ENCODE peak calls at places on chromosome 13, in eight cellular contexts. K is WTC11; S is activated CD8-positive, alpha-beta T cell treated with anti-CD3 and anti-CD28 coated beads for 36 hours; P is GM10248; F is GM06990; L is choroid plexus epithelial cell; C is progenitor cell of endocrine pancreas; A is heart left ventricle. V is an unnamed sample.

GRCh38 chr13:75331792-75332349 is 150.1 kb downstream of the TBC1D4 start:
- DNase-seq in K (no peak), S (no peak), P (no peak), F (no peak), L (no peak), C (no peak), A (no peak), V (no peak)

GRCh38 chr13:102863590-102863989 is 17.8 kb downstream of the ERCC5 start:
- DNase-seq in K (no peak), S (no peak), P (no peak), F (no peak), L (no peak), C (no peak), A (peak), V (no peak)

GRCh38 chr13:72643339-72643989 is 84.0 kb downstream of the MZT1 start:
- DNase-seq in K (peak), S (peak), P (peak), F (no peak), L (peak), C (no peak), A (peak), V (peak)

GRCh38 chr13:77865588-77865987 is 53.0 kb downstream of the EDNRB start:
- DNase-seq in K (no peak), S (no peak), P (no peak), F (no peak), L (no peak), C (no peak), A (no peak), V (no peak)

GRCh38 chr13:114286808-114287207 is 5.4 kb downstream of the UPF3A start:
- DNase-seq in K (no peak), S (no peak), P (no peak), F (no peak), L (peak), C (no peak), A (no peak), V (no peak)

GRCh38 chr13:31042501-31043165 is 110.2 kb downstream of the TEX26 start:
- DNase-seq in K (no peak), S (peak), P (no peak), F (no peak), L (no peak), C (no peak), A (no peak), V (no peak)

GRCh38 chr13:48201044-48201443 is 32.0 kb upstream of the ITM2B start:
- DNase-seq in K (no peak), S (no peak), P (no peak), F (no peak), L (no peak), C (no peak), A (no peak), V (no peak)

GRCh38 chr13:19845758-19846157 is 17.7 kb downstream of the ZMYM5 start:
- DNase-seq in K (no peak), S (peak), P (no peak), F (no peak), L (peak), C (no peak), A (no peak), V (no peak)

GRCh38 chr13:43003010-43003409 is 11.0 kb upstream of the EPSTI1 start:
- DNase-seq in K (no peak), S (no peak), P (no peak), F (no peak), L (no peak), C (no peak), A (no peak), V (no peak)

GRCh38 chr13:95153647-95154405 is 147.4 kb downstream of the ABCC4 start:
- DNase-seq in K (no peak), S (no peak), P (no peak), F (no peak), L (peak), C (no peak), A (no peak), V (no peak)

GRCh38 chr13:34842466-34842865 is 99.6 kb upstream of the NBEA start:
- DNase-seq in K (no peak), S (no peak), P (no peak), F (peak), L (no peak), C (no peak), A (no peak), V (no peak)

GRCh38 chr13:75902166-75903104 is 266.3 kb downstream of the LMO7 start:
- DNase-seq in K (no peak), S (no peak), P (no peak), F (no peak), L (no peak), C (no peak), A (no peak), V (no peak)

GRCh38 chr13:114112826-114113322 is 19.5 kb downstream of the RASA3 start:
- DNase-seq in K (peak), S (no peak), P (no peak), F (no peak), L (no peak), C (no peak), A (no peak), V (no peak)

GRCh38 chr13:60583196-60583908 is 186.3 kb downstream of the TDRD3 start:
- DNase-seq in K (peak), S (no peak), P (no peak), F (no peak), L (peak), C (no peak), A (no peak), V (no peak)

GRCh38 chr13:49436890-49437289 is 7.0 kb downstream of the CAB39L start:
- DNase-seq in K (no peak), S (no peak), P (no peak), F (no peak), L (peak), C (no peak), A (peak), V (no peak)

GRCh38 chr13:20945952-20946383 is 43.4 kb upstream of the XPO4 start:
- DNase-seq in K (peak), S (peak), P (no peak), F (peak), L (peak), C (no peak), A (peak), V (peak)

GRCh38 chr13:30306762-30307193 is 573 bp downstream of the KATNAL1 start:
- DNase-seq in K (peak), S (peak), P (peak), F (peak), L (peak), C (peak), A (peak), V (peak)

GRCh38 chr13:112972867-112973576 is 4.0 kb downstream of the MCF2L start:
- DNase-seq in K (no peak), S (no peak), P (no peak), F (no peak), L (no peak), C (no peak), A (peak), V (no peak)

GRCh38 chr13:113784645-113785024 is 25.6 kb downstream of the TMEM255B start:
- DNase-seq in K (no peak), S (no peak), P (no peak), F (no peak), L (no peak), C (no peak), A (no peak), V (no peak)

GRCh38 chr13:98517576-98518310 is 59.2 kb downstream of the STK24 start:
- DNase-seq in K (no peak), S (peak), P (no peak), F (no peak), L (no peak), C (no peak), A (no peak), V (no peak)

DNA sequence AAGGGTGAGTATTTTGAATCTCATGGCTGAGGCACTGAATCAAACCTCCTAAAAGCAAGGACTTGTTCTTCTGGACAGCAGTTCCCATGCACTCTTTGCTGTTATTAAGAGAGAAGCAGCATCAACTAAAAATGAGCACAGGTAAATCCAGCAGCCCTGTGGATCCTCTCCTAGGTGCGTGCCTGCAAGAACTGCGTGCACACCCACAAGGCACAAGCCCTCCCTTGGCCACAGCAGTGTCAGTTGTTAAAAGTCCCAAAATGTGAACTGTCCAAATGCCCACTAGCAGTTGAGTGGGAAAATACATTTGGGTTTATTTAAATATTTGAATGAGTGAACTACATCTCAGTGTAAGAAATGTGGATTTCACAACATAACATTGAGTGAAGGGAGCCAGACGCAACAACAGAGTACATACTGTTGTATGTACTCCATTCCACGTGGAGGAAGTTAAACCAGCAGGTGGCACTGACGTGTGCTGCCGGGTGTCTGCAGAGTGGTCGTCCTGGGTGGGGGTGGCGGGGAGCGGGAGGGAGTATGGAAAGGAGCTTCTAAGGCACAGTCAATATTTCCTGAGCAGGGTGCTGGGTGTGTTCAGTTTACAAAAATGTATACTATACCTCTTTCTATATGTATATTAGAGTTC is 266.4 kb downstream of the NALCN start:
- DNase-seq in K (peak), S (peak), P (no peak), F (no peak), L (peak), C (no peak), A (no peak), V (peak)
- TF ChIP-seq CTCF in K (no peak), S (no peak), P (no peak), F (peak), L (peak), C (peak), A (no peak), V (peak)

GRCh38 chr13:40666905-40667621 is 622 bp upstream of the FOXO1 start:
- DNase-seq in K (peak), S (peak), P (peak), F (no peak), L (no peak), C (peak), A (peak), V (peak)

GRCh38 chr13:40666058-40666904 is at the start of gene FOXO1:
- DNase-seq in K (peak), S (peak), P (peak), F (peak), L (peak), C (peak), A (peak), V (peak)

GRCh38 chr13:40664100-40665060 is 2.1 kb downstream of the FOXO1 start:
- DNase-seq in K (peak), S (peak), P (peak), F (peak), L (peak), C (peak), A (peak), V (peak)

GRCh38 chr13:40665754-40666057 is 735 bp downstream of the FOXO1 start:
- DNase-seq in K (peak), S (peak), P (peak), F (peak), L (peak), C (no peak), A (no peak), V (peak)

DNA sequence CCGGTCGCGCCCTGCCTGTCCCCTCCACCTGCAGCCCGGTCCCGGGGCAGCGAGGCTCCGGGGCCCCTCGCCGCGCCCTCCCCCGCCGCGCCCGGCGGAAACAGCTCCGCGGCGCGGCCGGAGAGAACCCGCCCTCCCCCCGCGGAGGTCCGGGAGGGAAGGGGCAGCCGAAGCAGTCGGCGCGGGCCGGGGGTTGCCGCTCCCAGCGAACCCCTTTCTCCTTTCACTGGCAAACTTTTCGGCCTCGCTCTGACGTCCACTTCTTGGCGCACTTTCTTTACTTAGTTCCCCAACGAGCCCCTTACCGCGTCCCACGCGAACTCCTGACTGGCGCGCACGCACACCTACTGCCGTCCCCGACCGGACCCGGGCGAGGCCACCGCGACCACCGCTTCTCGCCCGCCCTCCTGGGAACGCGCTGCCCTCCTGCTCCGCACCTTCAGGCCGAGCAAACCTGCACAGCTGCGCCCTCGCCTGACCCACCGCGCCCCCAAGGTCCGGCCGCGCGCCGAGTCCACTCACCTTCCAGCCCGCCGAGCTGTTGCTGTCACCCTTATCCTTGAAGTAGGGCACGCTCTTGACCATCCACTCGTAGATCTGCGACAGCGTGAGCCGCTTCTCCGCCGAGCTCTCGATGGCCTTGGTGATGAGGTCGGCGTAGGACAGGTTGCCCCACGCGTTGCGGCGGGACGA is 1.2 kb downstream of the FOXO1 start:
- DNase-seq in K (peak), S (peak), P (peak), F (peak), L (no peak), C (peak), A (peak), V (peak)
- TF ChIP-seq CTCF in K (no peak), S (no peak), P (peak), F (peak), L (no peak), C (no peak), A (no peak), V (no peak)

DNA sequence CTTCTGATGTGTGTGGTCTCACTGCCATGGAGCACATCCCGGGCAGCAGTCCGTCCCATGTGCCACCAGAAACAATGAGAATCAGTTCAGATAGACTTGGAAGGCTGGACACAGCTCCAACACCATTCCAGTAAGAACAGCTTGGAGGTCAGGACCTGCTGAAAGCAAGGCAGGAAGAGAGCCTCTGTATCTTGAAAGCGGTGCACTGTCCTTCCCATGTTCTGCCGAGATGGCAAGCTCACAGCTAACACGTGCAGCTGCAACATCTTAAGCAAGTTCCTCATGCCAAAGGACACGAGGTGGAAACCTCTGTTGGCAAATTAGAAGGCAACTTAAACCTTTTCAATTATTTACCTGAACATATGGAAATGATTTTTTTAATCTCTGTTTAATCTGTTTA is 175.4 kb downstream of the DLEU7 start:
- DNase-seq in K (no peak), S (no peak), P (no peak), F (no peak), L (no peak), C (no peak), A (no peak), V (no peak)
- TF ChIP-seq CTCF in K (no peak), S (no peak), P (no peak), F (no peak), L (no peak), C (no peak), A (no peak), V (no peak)

DNA sequence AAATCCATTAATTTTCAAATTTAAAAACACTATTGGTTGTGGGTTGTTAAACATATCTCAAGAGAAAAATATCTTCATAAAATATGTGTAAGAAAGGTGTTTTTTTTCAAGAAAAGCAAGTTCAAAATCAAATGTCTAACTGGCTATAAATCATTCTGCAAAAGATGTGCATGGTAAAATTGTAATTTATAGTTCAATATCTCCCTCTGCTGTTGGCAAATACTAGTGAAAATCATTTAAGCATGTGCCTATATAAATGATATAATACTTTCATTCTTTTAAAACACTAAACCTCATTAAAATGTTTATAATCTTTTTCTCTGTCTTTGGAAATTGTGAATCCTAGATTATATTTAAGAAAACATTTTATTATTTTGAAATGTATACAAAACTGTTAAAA is 17.2 kb upstream of the SLITRK6 start:
- DNase-seq in K (no peak), S (no peak), P (no peak), F (no peak), L (peak), C (no peak), A (no peak), V (no peak)
- TF ChIP-seq CTCF in K (no peak), S (no peak), P (no peak), F (no peak), L (peak), C (peak), A (no peak), V (no peak)

GRCh38 chr13:86584301-86584700 is 785.1 kb upstream of the SLITRK6 start:
- DNase-seq in K (no peak), S (no peak), P (no peak), F (no peak), L (no peak), C (no peak), A (no peak), V (no peak)
- TF ChIP-seq CTCF in K (no peak), S (no peak), P (no peak), F (no peak), L (no peak), C (no peak), A (no peak), V (no peak)

GRCh38 chr13:90360785-90361184 is 986.7 kb upstream of the MIR17HG start:
- DNase-seq in K (no peak), S (no peak), P (no peak), F (no peak), L (no peak), C (no peak), A (no peak), V (no peak)

GRCh38 chr13:90362718-90363117 is 984.8 kb upstream of the MIR17HG start:
- DNase-seq in K (no peak), S (no peak), P (no peak), F (no peak), L (peak), C (no peak), A (no peak), V (no peak)

DNA sequence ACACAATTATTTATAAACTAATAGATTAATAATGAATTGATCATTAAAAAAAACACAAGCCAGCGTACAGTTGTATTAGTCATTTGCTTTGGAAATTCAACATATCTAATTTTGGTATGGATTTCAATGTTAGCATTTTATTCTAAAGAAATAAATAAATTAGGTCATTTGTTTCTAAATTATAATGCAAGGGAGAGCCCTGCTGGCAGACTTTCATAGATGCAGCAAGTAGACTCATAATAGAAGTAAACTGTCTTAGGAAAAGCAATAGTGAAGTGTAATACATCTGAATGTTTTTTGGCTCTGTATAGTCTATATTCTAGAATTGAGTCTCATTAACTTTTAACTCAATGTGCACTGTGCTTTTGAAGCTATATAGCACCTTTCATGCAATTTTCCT is 982.4 kb upstream of the MIR17HG start:
- DNase-seq in K (no peak), S (no peak), P (no peak), F (no peak), L (peak), C (no peak), A (no peak), V (no peak)
- TF ChIP-seq CTCF in K (no peak), S (no peak), P (no peak), F (no peak), L (peak), C (no peak), A (peak), V (no peak)

V was measured in nephron progenitor cell.